ENCODE peak calls at places on chromosomes 6 and 20, in six cellular contexts. M is HS-5; H is BE2C; X is effector memory CD8-positive, alpha-beta T cell; Z is activated CD4-positive, alpha-beta memory T cell treated with anti-CD3 and anti-CD28 coated beads, Interleukin-2, amount 10 ng/mL, durations not matched to agents 7 days and 5 days; T is left colon. S is an unnamed sample.
A peak's percentile ranks its signal among the peaks of the same experiment; 100 is the strongest.

GRCh38 chr6:118548136-118548535 is at the start of gene PLN:
- DNase-seq in M (no peak), H (no peak), X (no peak), Z (no peak), T (no peak), S (no peak)

GRCh38 chr6:26613717-26614683 is 17.2 kb downstream of the ABT1 start:
- DNase-seq in M (no peak), H (no peak), X (no peak), Z (no peak), T (no peak), S (no peak)

GRCh38 chr6:27293436-27294152 is 18.5 kb downstream of the POM121L2 start:
- DNase-seq in M (no peak), H (peak; percentile 70), X (no peak), Z (no peak), T (no peak), S (no peak)

GRCh38 chr20:56463428-56463827 is 5.0 kb upstream of the RTF2 start:
- DNase-seq in M (no peak), H (no peak), X (peak; percentile 42), Z (peak; percentile 74), T (no peak), S (no peak)

GRCh38 chr6:130198483-130199035 is 24.2 kb downstream of the SAMD3 start:
- DNase-seq in M (no peak), H (no peak), X (no peak), Z (no peak), T (no peak), S (no peak)

GRCh38 chr20:40754372-40754943 is 65.4 kb upstream of the MAFB start:
- DNase-seq in M (no peak), H (no peak), X (no peak), Z (no peak), T (no peak), S (no peak)

GRCh38 chr20:25236450-25237304 is 11.2 kb upstream of the PYGB start:
- DNase-seq in M (no peak), H (no peak), X (no peak), Z (no peak), T (no peak), S (no peak)

GRCh38 chr6:28218312-28219248 is 6.5 kb upstream of the ZSCAN9 start:
- DNase-seq in M (no peak), H (peak; percentile 82), X (no peak), Z (peak; percentile 28), T (peak; percentile 78), S (no peak)

GRCh38 chr20:1281279-1282057 is 15.4 kb downstream of the SNPH start:
- DNase-seq in M (no peak), H (no peak), X (no peak), Z (no peak), T (no peak), S (no peak)

GRCh38 chr6:83578057-83578456 is 65.7 kb downstream of the PRSS35 start:
- DNase-seq in M (no peak), H (no peak), X (no peak), Z (no peak), T (no peak), S (no peak)

GRCh38 chr6:147911686-147912085 is 403.2 kb downstream of the SAMD5 start:
- DNase-seq in M (no peak), H (no peak), X (no peak), Z (no peak), T (no peak), S (no peak)

GRCh38 chr6:48813821-48814220 is 649.2 kb downstream of the MMUT start:
- DNase-seq in M (no peak), H (no peak), X (no peak), Z (no peak), T (no peak), S (no peak)

GRCh38 chr20:25454153-25454900 is 46.9 kb downstream of the GINS1 start:
- DNase-seq in M (no peak), H (no peak), X (no peak), Z (no peak), T (no peak), S (no peak)

GRCh38 chr20:58693226-58694006 is 816 bp downstream of the NPEPL1 start:
- DNase-seq in M (no peak), H (no peak), X (no peak), Z (peak; percentile 32), T (no peak), S (peak; percentile 17)

GRCh38 chr6:100281471-100281878 is 183.2 kb downstream of the SIM1 start:
- DNase-seq in M (no peak), H (no peak), X (no peak), Z (no peak), T (no peak), S (no peak)

GRCh38 chr20:33910056-33910455 is 83.7 kb upstream of the RALY start:
- DNase-seq in M (no peak), H (no peak), X (no peak), Z (no peak), T (no peak), S (no peak)

GRCh38 chr6:143451531-143451930 is 926 bp downstream of the PEX3 start:
- DNase-seq in M (no peak), H (no peak), X (no peak), Z (no peak), T (no peak), S (no peak)

GRCh38 chr20:49400410-49400809 is 82.1 kb downstream of the KCNB1 start:
- DNase-seq in M (no peak), H (no peak), X (no peak), Z (no peak), T (no peak), S (no peak)

GRCh38 chr6:34575326-34575725 is 19.2 kb upstream of the SPDEF start:
- DNase-seq in M (no peak), H (no peak), X (no peak), Z (no peak), T (no peak), S (no peak)

GRCh38 chr20:59082077-59082740 is 39.6 kb upstream of the PRELID3B start:
- DNase-seq in M (peak; percentile 79), H (no peak), X (no peak), Z (no peak), T (no peak), S (peak; percentile 21)

GRCh38 chr6:44228433-44228832 is 5.0 kb downstream of the SLC29A1 start:
- DNase-seq in M (no peak), H (no peak), X (no peak), Z (no peak), T (no peak), S (no peak)

GRCh38 chr6:98574991-98575390 is 259.4 kb upstream of the POU3F2 start:
- DNase-seq in M (no peak), H (peak; percentile 96), X (no peak), Z (no peak), T (peak; percentile 55), S (no peak)

GRCh38 chr6:102195311-102195710 is 801.8 kb downstream of the GRIK2 start:
- DNase-seq in M (no peak), H (no peak), X (no peak), Z (no peak), T (no peak), S (no peak)

GRCh38 chr6:43386492-43386891 is 17.0 kb upstream of the ZNF318 start:
- DNase-seq in M (no peak), H (no peak), X (no peak), Z (no peak), T (no peak), S (no peak)

GRCh38 chr6:158653577-158654354 is 3.9 kb downstream of the SYTL3 start:
- DNase-seq in M (no peak), H (no peak), X (peak; percentile 86), Z (peak; percentile 96), T (peak; percentile 67), S (peak; percentile 44)

GRCh38 chr20:5569021-5569420 is 181.2 kb upstream of the SHLD1 start:
- DNase-seq in M (no peak), H (peak; percentile 59), X (peak; percentile 52), Z (peak; percentile 40), T (no peak), S (peak; percentile 55)

GRCh38 chr6:157684620-157685299 is 138.3 kb upstream of the SNX9 start:
- DNase-seq in M (no peak), H (no peak), X (no peak), Z (no peak), T (no peak), S (no peak)

GRCh38 chr20:53643031-53643832 is 49.6 kb upstream of the ZNF217 start:
- DNase-seq in M (peak; percentile 100), H (no peak), X (peak; percentile 51), Z (peak; percentile 71), T (peak; percentile 75), S (peak; percentile 59)

GRCh38 chr6:41460742-41461336 is 85.3 kb upstream of the FOXP4 start:
- DNase-seq in M (no peak), H (no peak), X (no peak), Z (no peak), T (no peak), S (no peak)